ENCODE peak calls at places on chromosomes 16 and 17, in eight cellular contexts. Y is IMR-90; M is upper lobe of right lung; X is naive thymus-derived CD4-positive, alpha-beta T cell; U is ovary; O is right atrium auricular region; I is cardiac muscle cell; D is CD8-positive, alpha-beta memory T cell. H is an unnamed sample.

GRCh38 chr17:41308918-41309359 is at the start of gene KRTAP16-1:
- DNase-seq in X (no peak), U (no peak), D (peak; percentile 45), M (no peak), O (no peak), Y (no peak), I (no peak), H (peak; percentile 59)

GRCh38 chr17:16073845-16074244 is 74.2 kb downstream of the TTC19 start:
- DNase-seq in Y (no peak), O (no peak), D (no peak), I (no peak), X (no peak), M (no peak), U (no peak), H (no peak)

GRCh38 chr16:777826-778225 is 10.4 kb downstream of the RPUSD1 start:
- DNase-seq in U (no peak), M (no peak), Y (peak; percentile 19), D (no peak), O (no peak), I (peak; percentile 13), X (no peak), H (no peak)

GRCh38 chr16:81688182-81688581 is 90.9 kb upstream of the PLCG2 start:
- DNase-seq in Y (peak; percentile 10), D (no peak), I (no peak), M (no peak), X (peak; percentile 30), U (no peak), O (no peak), H (no peak)

GRCh38 chr17:62855136-62855535 is 47.0 kb upstream of the MARCHF10 start:
- DNase-seq in U (no peak), O (peak; percentile 1), D (no peak), X (no peak), I (no peak), M (no peak), Y (no peak), H (no peak)

GRCh38 chr17:37054894-37055293 is 106.1 kb downstream of the AATF start:
- DNase-seq in Y (no peak), U (no peak), I (no peak), O (no peak), X (no peak), D (no peak), M (no peak), H (no peak)

GRCh38 chr16:51024703-51025102 is 126.4 kb downstream of the SALL1 start:
- DNase-seq in X (no peak), Y (no peak), I (no peak), D (no peak), O (no peak), U (no peak), M (no peak), H (no peak)

GRCh38 chr16:48591976-48592375 is 18.0 kb downstream of the N4BP1 start:
- DNase-seq in D (no peak), U (no peak), O (no peak), X (no peak), I (no peak), Y (no peak), M (no peak), H (no peak)

GRCh38 chr17:38464251-38464722 is 36.0 kb downstream of the ARHGAP23 start:
- DNase-seq in D (no peak), Y (no peak), I (no peak), M (no peak), X (no peak), O (no peak), U (peak; percentile 80), H (no peak)

GRCh38 chr17:36510636-36511035 is 24.0 kb downstream of the MYO19 start:
- DNase-seq in D (no peak), U (no peak), Y (no peak), X (no peak), I (no peak), M (no peak), O (no peak), H (no peak)

GRCh38 chr16:70437017-70437581 is 1.8 kb downstream of the ST3GAL2 start:
- DNase-seq in X (no peak), M (no peak), D (no peak), O (no peak), Y (peak; percentile 94), U (peak; percentile 75), I (peak; percentile 94), H (no peak)

GRCh38 chr16:80997139-80997798 is 9.4 kb downstream of the CMC2 start:
- DNase-seq in X (no peak), I (peak; percentile 45), O (no peak), M (no peak), U (no peak), D (no peak), Y (no peak), H (no peak)

GRCh38 chr17:65359016-65359415 is 202.4 kb downstream of the AXIN2 start:
- DNase-seq in U (no peak), I (peak; percentile 70), Y (peak; percentile 84), M (no peak), O (no peak), D (no peak), X (peak; percentile 27), H (no peak)

GRCh38 chr17:82900741-82901140 is 60.9 kb upstream of the ZNF750 start:
- DNase-seq in X (no peak), D (no peak), Y (peak; percentile 32), U (no peak), M (no peak), I (no peak), O (no peak), H (no peak)

GRCh38 chr17:3843935-3844516 is 2.0 kb downstream of the NCBP3 start:
- DNase-seq in X (peak; percentile 45), M (no peak), Y (no peak), I (peak; percentile 47), U (no peak), O (no peak), D (peak; percentile 18), H (peak; percentile 56)

GRCh38 chr16:15757630-15758251 is 99.1 kb downstream of the MYH11 start:
- DNase-seq in M (no peak), D (no peak), X (no peak), Y (no peak), I (no peak), U (no peak), O (no peak), H (no peak)

GRCh38 chr17:37570527-37571093 is 38.6 kb downstream of the SYNRG start:
- DNase-seq in X (no peak), O (no peak), I (peak; percentile 49), Y (peak; percentile 69), D (no peak), M (peak; percentile 66), U (no peak), H (peak; percentile 20)

GRCh38 chr17:76445697-76446448 is 7.1 kb downstream of the UBE2O start:
- DNase-seq in U (no peak), O (no peak), D (no peak), Y (no peak), I (no peak), M (no peak), X (no peak), H (no peak)
- H3K4me1 ChIP-seq in U (peaks cover 1% of the 10 kb centered on the region), O (peaks cover under 1% of the 10 kb centered on the region), D (peaks cover 31% of the 10 kb centered on the region), Y (peaks cover 45% of the 10 kb centered on the region), I (peaks cover 60% of the 10 kb centered on the region), M (peaks cover 23% of the 10 kb centered on the region), X (peaks cover 11% of the 10 kb centered on the region), H (peaks cover 18% of the 10 kb centered on the region)

GRCh38 chr16:73062640-73063283 is 14.8 kb upstream of the ZFHX3 start:
- DNase-seq in D (no peak), M (no peak), O (no peak), X (no peak), Y (no peak), U (no peak), I (peak; percentile 14), H (no peak)

GRCh38 chr16:73060216-73060615 is 12.3 kb upstream of the ZFHX3 start:
- DNase-seq in Y (no peak), M (no peak), X (no peak), O (no peak), D (no peak), I (no peak), U (no peak), H (no peak)

GRCh38 chr16:73058616-73059409 is 10.9 kb upstream of the ZFHX3 start:
- DNase-seq in O (no peak), Y (peak; percentile 43), M (peak; percentile 80), D (no peak), I (peak; percentile 68), X (peak; percentile 37), U (peak; percentile 67), H (no peak)

GRCh38 chr16:73059779-73060178 is 11.9 kb upstream of the ZFHX3 start:
- DNase-seq in D (no peak), O (no peak), I (no peak), Y (no peak), X (no peak), U (no peak), M (no peak), H (no peak)

GRCh38 chr16:73060948-73061495 is 13.1 kb upstream of the ZFHX3 start:
- DNase-seq in D (no peak), U (no peak), Y (no peak), O (no peak), I (no peak), M (no peak), X (no peak), H (no peak)
- H3K4me1 ChIP-seq in D (no peaks in the 10 kb centered on the region), U (no peaks in the 10 kb centered on the region), Y (peaks cover 19% of the 10 kb centered on the region), O (no peaks in the 10 kb centered on the region), I (peaks cover 24% of the 10 kb centered on the region), M (peaks cover 21% of the 10 kb centered on the region), X (peaks cover 3% of the 10 kb centered on the region), H (no peaks in the 10 kb centered on the region)

DNA sequence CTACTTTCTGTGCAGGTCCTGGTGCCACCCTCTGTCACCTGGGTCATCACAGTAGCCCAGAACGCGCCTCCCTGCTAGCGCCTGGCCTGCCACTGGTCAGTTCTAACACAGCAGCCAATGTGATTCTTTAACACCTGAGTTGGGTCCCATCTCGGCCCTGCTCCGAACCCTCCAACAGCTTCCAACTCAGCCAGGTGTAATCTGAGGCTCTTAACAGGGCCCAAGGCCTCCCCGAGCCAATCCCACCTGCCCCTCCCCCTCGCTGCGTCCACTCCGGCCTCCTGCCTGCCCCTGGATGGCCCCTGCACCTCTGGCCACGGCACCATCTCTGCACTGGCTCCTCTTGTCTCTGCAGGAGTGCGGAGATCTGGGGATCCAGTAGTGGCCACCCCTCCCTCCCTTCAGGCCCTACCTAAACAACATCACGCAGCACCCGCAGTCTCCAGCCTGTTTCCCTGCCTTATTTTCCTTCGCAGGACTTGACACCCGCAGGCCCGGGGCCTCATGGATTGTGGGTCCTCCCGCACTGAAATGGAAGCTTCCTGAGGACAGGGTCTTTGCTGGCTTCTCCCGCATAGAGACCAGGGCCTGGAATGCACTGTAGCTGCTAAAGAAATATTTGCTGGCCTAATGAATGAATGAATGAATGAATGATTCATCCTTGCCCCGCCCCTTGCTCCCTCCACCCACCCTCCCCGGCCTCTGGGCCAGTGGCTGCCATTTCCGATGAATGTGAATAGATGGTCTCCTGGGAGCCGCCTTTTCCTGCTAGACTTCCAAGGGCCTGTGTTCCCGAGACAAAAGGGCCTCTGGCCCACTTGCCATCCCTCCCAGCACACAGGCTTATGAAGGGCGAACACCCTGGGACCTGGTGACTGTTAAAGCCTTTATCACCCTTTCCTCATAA is 174.8 kb upstream of the FOXF1 start:
- DNase-seq in O (no peak), X (no peak), M (no peak), Y (no peak), D (no peak), U (no peak), I (no peak), H (no peak)
- H3K4me1 ChIP-seq in O (no peaks in the 10 kb centered on the region), X (no peaks in the 10 kb centered on the region), M (no peaks in the 10 kb centered on the region), Y (peaks cover 4% of the 10 kb centered on the region), D (no peaks in the 10 kb centered on the region), U (no peaks in the 10 kb centered on the region), I (peaks cover 22% of the 10 kb centered on the region), H (no peaks in the 10 kb centered on the region)

DNA sequence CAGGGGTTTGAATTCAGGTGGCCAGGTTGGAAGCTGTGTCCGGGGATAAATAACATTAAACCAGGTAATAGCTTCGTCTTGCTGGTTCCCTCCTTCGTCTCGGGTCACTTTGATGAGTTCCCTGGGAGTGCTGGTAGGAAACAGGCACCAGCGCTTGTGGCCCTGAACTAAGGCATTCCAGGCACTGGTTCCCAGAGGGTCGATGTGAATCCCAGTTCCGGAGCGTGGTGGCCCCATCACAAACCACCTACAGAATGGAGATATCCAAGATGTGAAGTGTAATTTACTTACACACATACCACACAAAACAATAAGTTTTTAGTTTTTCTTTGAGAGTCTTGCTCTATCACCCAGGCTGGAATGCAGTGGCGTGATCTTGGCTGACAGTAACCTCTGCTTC is 2.6 kb downstream of the JMJD6 start:
- DNase-seq in U (no peak), D (no peak), O (no peak), Y (no peak), X (no peak), I (no peak), M (peak; percentile 15), H (no peak)
- H3K4me1 ChIP-seq in U (peaks cover 8% of the 10 kb centered on the region), D (peaks cover 33% of the 10 kb centered on the region), O (no peaks in the 10 kb centered on the region), Y (peaks cover 6% of the 10 kb centered on the region), X (peaks cover 29% of the 10 kb centered on the region), I (peaks cover 19% of the 10 kb centered on the region), M (peaks cover 34% of the 10 kb centered on the region), H (peaks cover 31% of the 10 kb centered on the region)